ENCODE peak calls at places on chromosome 13, in six cellular contexts. One of them, this sample, is unnamed.

GRCh38 chr13:32031815-32032345 is 306 bp downstream of the FRY start:
- DNase-seq in retinal pigment epithelial cell: no peak
- DNase-seq in epithelial cell of esophagus: no peak
- DNase-seq in fibroblast of the aortic adventitia: no peak
- DNase-seq in naive thymus-derived CD4-positive, alpha-beta T cell: no peak
- DNase-seq in cardiac fibroblast: no peak
- DNase-seq in this sample: no peak

GRCh38 chr13:107387525-107387924 is 819.6 kb upstream of the ARGLU1 start:
- DNase-seq in retinal pigment epithelial cell: no peak
- DNase-seq in epithelial cell of esophagus: no peak
- DNase-seq in fibroblast of the aortic adventitia: no peak
- DNase-seq in naive thymus-derived CD4-positive, alpha-beta T cell: no peak
- DNase-seq in cardiac fibroblast: no peak
- DNase-seq in this sample: no peak

GRCh38 chr13:110037925-110038573 is 251.7 kb upstream of the IRS2 start:
- DNase-seq in retinal pigment epithelial cell: no peak
- DNase-seq in epithelial cell of esophagus: no peak
- DNase-seq in fibroblast of the aortic adventitia: no peak
- DNase-seq in naive thymus-derived CD4-positive, alpha-beta T cell: no peak
- DNase-seq in cardiac fibroblast: no peak
- DNase-seq in this sample: no peak

GRCh38 chr13:99996177-99996705 is 14.7 kb downstream of the ZIC2 start:
- DNase-seq in retinal pigment epithelial cell: no peak
- DNase-seq in epithelial cell of esophagus: no peak
- DNase-seq in fibroblast of the aortic adventitia: no peak
- DNase-seq in naive thymus-derived CD4-positive, alpha-beta T cell: no peak
- DNase-seq in cardiac fibroblast: peak
- DNase-seq in this sample: no peak

GRCh38 chr13:99605417-99606321 is 104.4 kb downstream of the TM9SF2 start:
- DNase-seq in retinal pigment epithelial cell: no peak
- DNase-seq in epithelial cell of esophagus: peak
- DNase-seq in fibroblast of the aortic adventitia: no peak
- DNase-seq in naive thymus-derived CD4-positive, alpha-beta T cell: peak
- DNase-seq in cardiac fibroblast: no peak
- DNase-seq in this sample: peak

GRCh38 chr13:52882803-52883202 is 34.4 kb upstream of the PCDH8 start:
- DNase-seq in retinal pigment epithelial cell: no peak
- DNase-seq in epithelial cell of esophagus: no peak
- DNase-seq in fibroblast of the aortic adventitia: no peak
- DNase-seq in naive thymus-derived CD4-positive, alpha-beta T cell: no peak
- DNase-seq in cardiac fibroblast: no peak
- DNase-seq in this sample: no peak

GRCh38 chr13:21964686-21965085 is 293.8 kb downstream of the FGF9 start:
- DNase-seq in retinal pigment epithelial cell: no peak
- DNase-seq in epithelial cell of esophagus: no peak
- DNase-seq in fibroblast of the aortic adventitia: no peak
- DNase-seq in naive thymus-derived CD4-positive, alpha-beta T cell: no peak
- DNase-seq in cardiac fibroblast: no peak
- DNase-seq in this sample: no peak

GRCh38 chr13:33323766-33324525 is 38.4 kb upstream of the STARD13 start:
- DNase-seq in retinal pigment epithelial cell: no peak
- DNase-seq in epithelial cell of esophagus: no peak
- DNase-seq in fibroblast of the aortic adventitia: peak
- DNase-seq in naive thymus-derived CD4-positive, alpha-beta T cell: no peak
- DNase-seq in cardiac fibroblast: peak
- DNase-seq in this sample: no peak

GRCh38 chr13:94999871-95000270 is 287.5 kb upstream of the SOX21 start:
- DNase-seq in retinal pigment epithelial cell: no peak
- DNase-seq in epithelial cell of esophagus: peak
- DNase-seq in fibroblast of the aortic adventitia: peak
- DNase-seq in naive thymus-derived CD4-positive, alpha-beta T cell: no peak
- DNase-seq in cardiac fibroblast: peak
- DNase-seq in this sample: no peak

GRCh38 chr13:40485611-40486517 is 180.6 kb downstream of the FOXO1 start:
- DNase-seq in retinal pigment epithelial cell: no peak
- DNase-seq in epithelial cell of esophagus: no peak
- DNase-seq in fibroblast of the aortic adventitia: no peak
- DNase-seq in naive thymus-derived CD4-positive, alpha-beta T cell: peak
- DNase-seq in cardiac fibroblast: no peak
- DNase-seq in this sample: peak

GRCh38 chr13:68872338-68872737 is 1235.3 kb upstream of the ATXN8OS start:
- DNase-seq in retinal pigment epithelial cell: no peak
- DNase-seq in epithelial cell of esophagus: peak
- DNase-seq in fibroblast of the aortic adventitia: no peak
- DNase-seq in naive thymus-derived CD4-positive, alpha-beta T cell: no peak
- DNase-seq in cardiac fibroblast: no peak
- DNase-seq in this sample: no peak

GRCh38 chr13:19153782-19154450 is 27.7 kb downstream of the TUBA3C start:
- DNase-seq in retinal pigment epithelial cell: no peak
- DNase-seq in epithelial cell of esophagus: no peak
- DNase-seq in fibroblast of the aortic adventitia: no peak
- DNase-seq in naive thymus-derived CD4-positive, alpha-beta T cell: no peak
- DNase-seq in cardiac fibroblast: no peak
- DNase-seq in this sample: no peak

GRCh38 chr13:33139186-33139585 is 123.0 kb downstream of the KL start:
- DNase-seq in retinal pigment epithelial cell: no peak
- DNase-seq in epithelial cell of esophagus: no peak
- DNase-seq in fibroblast of the aortic adventitia: no peak
- DNase-seq in naive thymus-derived CD4-positive, alpha-beta T cell: no peak
- DNase-seq in cardiac fibroblast: no peak
- DNase-seq in this sample: no peak

GRCh38 chr13:109199280-109199679 is 569.9 kb downstream of the MYO16 start:
- DNase-seq in retinal pigment epithelial cell: no peak
- DNase-seq in epithelial cell of esophagus: no peak
- DNase-seq in fibroblast of the aortic adventitia: no peak
- DNase-seq in naive thymus-derived CD4-positive, alpha-beta T cell: no peak
- DNase-seq in cardiac fibroblast: no peak
- DNase-seq in this sample: no peak

GRCh38 chr13:57787058-57787791 is 155.7 kb downstream of the PCDH17 start:
- DNase-seq in retinal pigment epithelial cell: peak
- DNase-seq in epithelial cell of esophagus: no peak
- DNase-seq in fibroblast of the aortic adventitia: no peak
- DNase-seq in naive thymus-derived CD4-positive, alpha-beta T cell: no peak
- DNase-seq in cardiac fibroblast: no peak
- DNase-seq in this sample: no peak

GRCh38 chr13:80126382-80127068 is 214.4 kb downstream of the SPRY2 start:
- DNase-seq in retinal pigment epithelial cell: no peak
- DNase-seq in epithelial cell of esophagus: no peak
- DNase-seq in fibroblast of the aortic adventitia: no peak
- DNase-seq in naive thymus-derived CD4-positive, alpha-beta T cell: no peak
- DNase-seq in cardiac fibroblast: no peak
- DNase-seq in this sample: no peak

GRCh38 chr13:51781246-51782022 is 22.5 kb downstream of the DHRS12 start:
- DNase-seq in retinal pigment epithelial cell: no peak
- DNase-seq in epithelial cell of esophagus: peak
- DNase-seq in fibroblast of the aortic adventitia: no peak
- DNase-seq in naive thymus-derived CD4-positive, alpha-beta T cell: no peak
- DNase-seq in cardiac fibroblast: peak
- DNase-seq in this sample: no peak

GRCh38 chr13:85819513-85819912 is 20.3 kb upstream of the SLITRK6 start:
- DNase-seq in retinal pigment epithelial cell: no peak
- DNase-seq in epithelial cell of esophagus: no peak
- DNase-seq in fibroblast of the aortic adventitia: no peak
- DNase-seq in naive thymus-derived CD4-positive, alpha-beta T cell: no peak
- DNase-seq in cardiac fibroblast: no peak
- DNase-seq in this sample: no peak

GRCh38 chr13:39347926-39348901 is 254.8 kb downstream of the LHFPL6 start:
- DNase-seq in retinal pigment epithelial cell: no peak
- DNase-seq in epithelial cell of esophagus: no peak
- DNase-seq in fibroblast of the aortic adventitia: no peak
- DNase-seq in naive thymus-derived CD4-positive, alpha-beta T cell: no peak
- DNase-seq in cardiac fibroblast: no peak
- DNase-seq in this sample: no peak

GRCh38 chr13:79992111-79992510 is 348.8 kb downstream of the SPRY2 start:
- DNase-seq in retinal pigment epithelial cell: no peak
- DNase-seq in epithelial cell of esophagus: no peak
- DNase-seq in fibroblast of the aortic adventitia: peak
- DNase-seq in naive thymus-derived CD4-positive, alpha-beta T cell: no peak
- DNase-seq in cardiac fibroblast: peak
- DNase-seq in this sample: no peak

GRCh38 chr13:91375119-91375729 is 23.2 kb upstream of the GPC5 start:
- DNase-seq in retinal pigment epithelial cell: no peak
- DNase-seq in epithelial cell of esophagus: peak
- DNase-seq in fibroblast of the aortic adventitia: peak
- DNase-seq in naive thymus-derived CD4-positive, alpha-beta T cell: no peak
- DNase-seq in cardiac fibroblast: peak
- DNase-seq in this sample: no peak

GRCh38 chr13:33349996-33350826 is 64.7 kb upstream of the STARD13 start:
- DNase-seq in retinal pigment epithelial cell: no peak
- DNase-seq in epithelial cell of esophagus: peak
- DNase-seq in fibroblast of the aortic adventitia: peak
- DNase-seq in naive thymus-derived CD4-positive, alpha-beta T cell: no peak
- DNase-seq in cardiac fibroblast: peak
- DNase-seq in this sample: no peak

GRCh38 chr13:84985860-84986259 is 813.4 kb downstream of the SLITRK6 start:
- DNase-seq in retinal pigment epithelial cell: no peak
- DNase-seq in epithelial cell of esophagus: no peak
- DNase-seq in fibroblast of the aortic adventitia: no peak
- DNase-seq in naive thymus-derived CD4-positive, alpha-beta T cell: no peak
- DNase-seq in cardiac fibroblast: no peak
- DNase-seq in this sample: no peak

GRCh38 chr13:82615043-82615442 is 1267.2 kb downstream of the SLITRK1 start:
- DNase-seq in retinal pigment epithelial cell: no peak
- DNase-seq in epithelial cell of esophagus: no peak
- DNase-seq in fibroblast of the aortic adventitia: no peak
- DNase-seq in naive thymus-derived CD4-positive, alpha-beta T cell: no peak
- DNase-seq in cardiac fibroblast: no peak
- DNase-seq in this sample: no peak

GRCh38 chr13:73060251-73061160 is 1.7 kb downstream of the KLF5 start:
- DNase-seq in retinal pigment epithelial cell: no peak
- DNase-seq in epithelial cell of esophagus: peak
- DNase-seq in fibroblast of the aortic adventitia: peak
- DNase-seq in naive thymus-derived CD4-positive, alpha-beta T cell: no peak
- DNase-seq in cardiac fibroblast: peak
- DNase-seq in this sample: no peak

GRCh38 chr13:79775830-79776229 is 294.9 kb downstream of the NDFIP2 start:
- DNase-seq in retinal pigment epithelial cell: peak
- DNase-seq in epithelial cell of esophagus: peak
- DNase-seq in fibroblast of the aortic adventitia: peak
- DNase-seq in naive thymus-derived CD4-positive, alpha-beta T cell: no peak
- DNase-seq in cardiac fibroblast: peak
- DNase-seq in this sample: no peak

GRCh38 chr13:59452189-59452588 is 711.5 kb downstream of the DIAPH3 start:
- DNase-seq in retinal pigment epithelial cell: no peak
- DNase-seq in epithelial cell of esophagus: no peak
- DNase-seq in fibroblast of the aortic adventitia: no peak
- DNase-seq in naive thymus-derived CD4-positive, alpha-beta T cell: no peak
- DNase-seq in cardiac fibroblast: no peak
- DNase-seq in this sample: no peak

DNA sequence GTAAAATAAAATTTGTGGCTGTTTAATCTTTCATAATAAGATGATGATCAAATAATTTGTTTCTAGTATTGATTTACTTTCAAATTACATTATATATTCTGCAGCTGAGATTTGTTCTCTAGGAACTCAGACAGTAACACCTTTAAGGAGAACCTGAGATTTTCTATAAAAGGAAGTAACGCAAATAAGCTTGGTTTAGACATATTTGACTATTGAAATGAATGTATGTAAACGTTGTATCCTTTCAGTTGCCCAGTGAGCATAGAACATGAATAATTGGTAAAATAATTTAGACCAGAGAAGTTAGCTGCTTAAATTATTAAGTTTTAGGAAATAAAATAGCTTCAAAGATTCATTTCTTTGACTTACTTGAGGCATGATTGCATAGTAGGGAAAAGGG is 3.1 kb downstream of the CDK8 start:
- DNase-seq in retinal pigment epithelial cell: no peak
- DNase-seq in epithelial cell of esophagus: no peak
- DNase-seq in fibroblast of the aortic adventitia: no peak
- DNase-seq in naive thymus-derived CD4-positive, alpha-beta T cell: no peak
- DNase-seq in cardiac fibroblast: no peak
- DNase-seq in this sample: no peak
- H3K4me3 ChIP-seq in retinal pigment epithelial cell: no peak
- H3K4me3 ChIP-seq in epithelial cell of esophagus: no peak
- H3K4me3 ChIP-seq in fibroblast of the aortic adventitia: no peak
- H3K4me3 ChIP-seq in naive thymus-derived CD4-positive, alpha-beta T cell: no peak
- H3K4me3 ChIP-seq in cardiac fibroblast: no peak
- H3K4me3 ChIP-seq in this sample: no peak

GRCh38 chr13:112115403-112116091 is 48.6 kb downstream of the SOX1 start:
- DNase-seq in retinal pigment epithelial cell: no peak
- DNase-seq in epithelial cell of esophagus: no peak
- DNase-seq in fibroblast of the aortic adventitia: no peak
- DNase-seq in naive thymus-derived CD4-positive, alpha-beta T cell: no peak
- DNase-seq in cardiac fibroblast: no peak
- DNase-seq in this sample: no peak
- H3K4me3 ChIP-seq in retinal pigment epithelial cell: no peak
- H3K4me3 ChIP-seq in epithelial cell of esophagus: no peak
- H3K4me3 ChIP-seq in fibroblast of the aortic adventitia: no peak
- H3K4me3 ChIP-seq in naive thymus-derived CD4-positive, alpha-beta T cell: no peak
- H3K4me3 ChIP-seq in cardiac fibroblast: no peak
- H3K4me3 ChIP-seq in this sample: no peak

GRCh38 chr13:50386527-50387123 is 371.4 kb downstream of the KCNRG start:
- DNase-seq in retinal pigment epithelial cell: no peak
- DNase-seq in epithelial cell of esophagus: no peak
- DNase-seq in fibroblast of the aortic adventitia: peak
- DNase-seq in naive thymus-derived CD4-positive, alpha-beta T cell: no peak
- DNase-seq in cardiac fibroblast: peak
- DNase-seq in this sample: no peak

GRCh38 chr13:50389726-50390125 is 374.5 kb downstream of the KCNRG start:
- DNase-seq in retinal pigment epithelial cell: no peak
- DNase-seq in epithelial cell of esophagus: no peak
- DNase-seq in fibroblast of the aortic adventitia: no peak
- DNase-seq in naive thymus-derived CD4-positive, alpha-beta T cell: no peak
- DNase-seq in cardiac fibroblast: no peak
- DNase-seq in this sample: no peak

GRCh38 chr13:50384724-50385123 is 369.5 kb downstream of the KCNRG start:
- DNase-seq in retinal pigment epithelial cell: no peak
- DNase-seq in epithelial cell of esophagus: no peak
- DNase-seq in fibroblast of the aortic adventitia: no peak
- DNase-seq in naive thymus-derived CD4-positive, alpha-beta T cell: no peak
- DNase-seq in cardiac fibroblast: no peak
- DNase-seq in this sample: no peak

GRCh38 chr13:50388481-50388880 is 373.2 kb downstream of the KCNRG start:
- DNase-seq in retinal pigment epithelial cell: no peak
- DNase-seq in epithelial cell of esophagus: no peak
- DNase-seq in fibroblast of the aortic adventitia: no peak
- DNase-seq in naive thymus-derived CD4-positive, alpha-beta T cell: no peak
- DNase-seq in cardiac fibroblast: no peak
- DNase-seq in this sample: no peak

GRCh38 chr13:50387124-50387581 is 371.9 kb downstream of the KCNRG start:
- DNase-seq in retinal pigment epithelial cell: no peak
- DNase-seq in epithelial cell of esophagus: peak
- DNase-seq in fibroblast of the aortic adventitia: peak
- DNase-seq in naive thymus-derived CD4-positive, alpha-beta T cell: no peak
- DNase-seq in cardiac fibroblast: peak
- DNase-seq in this sample: peak
- H3K4me3 ChIP-seq in retinal pigment epithelial cell: no peak
- H3K4me3 ChIP-seq in epithelial cell of esophagus: no peak
- H3K4me3 ChIP-seq in fibroblast of the aortic adventitia: no peak
- H3K4me3 ChIP-seq in naive thymus-derived CD4-positive, alpha-beta T cell: no peak
- H3K4me3 ChIP-seq in cardiac fibroblast: no peak
- H3K4me3 ChIP-seq in this sample: no peak

DNA sequence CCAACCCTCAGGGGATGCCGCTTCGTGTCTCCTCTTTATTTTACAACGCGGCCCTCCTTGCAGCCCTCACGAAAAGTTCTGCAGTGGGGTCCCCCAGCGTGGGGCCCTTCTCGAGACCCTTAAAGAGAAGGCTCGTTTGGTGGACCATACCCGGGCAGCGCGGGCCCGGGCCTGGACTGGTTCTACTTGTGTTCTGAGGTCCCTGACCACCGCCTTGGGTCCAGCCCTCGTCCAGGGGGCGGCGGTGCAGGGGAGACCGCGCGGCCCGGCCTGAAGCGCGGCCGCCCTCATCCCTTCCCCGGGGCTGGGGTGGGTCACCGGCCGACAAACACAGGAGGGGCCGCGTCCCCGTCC is 400 bp upstream of the SERP2 start:
- DNase-seq in retinal pigment epithelial cell: no peak
- DNase-seq in epithelial cell of esophagus: no peak
- DNase-seq in fibroblast of the aortic adventitia: no peak
- DNase-seq in naive thymus-derived CD4-positive, alpha-beta T cell: no peak
- DNase-seq in cardiac fibroblast: no peak
- DNase-seq in this sample: no peak
- H3K4me3 ChIP-seq in retinal pigment epithelial cell: peak
- H3K4me3 ChIP-seq in epithelial cell of esophagus: peak
- H3K4me3 ChIP-seq in fibroblast of the aortic adventitia: peak
- H3K4me3 ChIP-seq in naive thymus-derived CD4-positive, alpha-beta T cell: no peak
- H3K4me3 ChIP-seq in cardiac fibroblast: peak
- H3K4me3 ChIP-seq in this sample: no peak